ENCODE peak calls at places on chromosomes 4 and X, in eight cellular contexts. One of them, this sample, is unnamed.
A peak's percentile ranks its signal among the peaks of the same experiment; 100 is the strongest.

GRCh38 chr4:81635747-81636146 is 164.0 kb upstream of the RASGEF1B start:
- DNase-seq in IMR-90: no peak
- DNase-seq in body of pancreas: peak; percentile 36
- DNase-seq in tibial artery: peak; percentile 67
- DNase-seq in MM.1S: peak; percentile 82
- DNase-seq in stomach: peak; percentile 45
- DNase-seq in CD8-positive, alpha-beta T cell: no peak
- DNase-seq in psoas muscle: no peak
- DNase-seq in this sample: no peak

GRCh38 chr4:158850800-158851644 is 82.2 kb downstream of the FNIP2 start:
- DNase-seq in IMR-90: peak; percentile 44
- DNase-seq in body of pancreas: no peak
- DNase-seq in tibial artery: no peak
- DNase-seq in MM.1S: peak; percentile 42
- DNase-seq in stomach: no peak
- DNase-seq in CD8-positive, alpha-beta T cell: no peak
- DNase-seq in psoas muscle: no peak
- DNase-seq in this sample: no peak

GRCh38 chr4:3805731-3806130 is 39.5 kb downstream of the ADRA2C start:
- DNase-seq in IMR-90: no peak
- DNase-seq in body of pancreas: no peak
- DNase-seq in tibial artery: no peak
- DNase-seq in MM.1S: no peak
- DNase-seq in stomach: no peak
- DNase-seq in CD8-positive, alpha-beta T cell: no peak
- DNase-seq in psoas muscle: no peak
- DNase-seq in this sample: no peak

GRCh38 chr4:10762541-10762940 is 78.0 kb upstream of the CLNK start:
- DNase-seq in IMR-90: peak; percentile 91
- DNase-seq in body of pancreas: no peak
- DNase-seq in tibial artery: no peak
- DNase-seq in MM.1S: no peak
- DNase-seq in stomach: no peak
- DNase-seq in CD8-positive, alpha-beta T cell: no peak
- DNase-seq in psoas muscle: no peak
- DNase-seq in this sample: no peak

GRCh38 chrX:104195489-104196084 is 29.3 kb downstream of the FAM199X start:
- DNase-seq in IMR-90: peak; percentile 25
- DNase-seq in body of pancreas: no peak
- DNase-seq in tibial artery: no peak
- DNase-seq in MM.1S: peak; percentile 54
- DNase-seq in stomach: no peak
- DNase-seq in CD8-positive, alpha-beta T cell: no peak
- DNase-seq in psoas muscle: no peak
- DNase-seq in this sample: no peak

GRCh38 chr4:80336582-80336981 is 1.1 kb downstream of the CFAP299 start:
- DNase-seq in IMR-90: peak; percentile 32
- DNase-seq in body of pancreas: peak; percentile 16
- DNase-seq in tibial artery: no peak
- DNase-seq in MM.1S: peak; percentile 31
- DNase-seq in stomach: no peak
- DNase-seq in CD8-positive, alpha-beta T cell: no peak
- DNase-seq in psoas muscle: no peak
- DNase-seq in this sample: no peak

GRCh38 chr4:678331-678734 is 4.0 kb downstream of the MYL5 start:
- DNase-seq in IMR-90: no peak
- DNase-seq in body of pancreas: no peak
- DNase-seq in tibial artery: no peak
- DNase-seq in MM.1S: no peak
- DNase-seq in stomach: no peak
- DNase-seq in CD8-positive, alpha-beta T cell: no peak
- DNase-seq in psoas muscle: no peak
- DNase-seq in this sample: no peak

GRCh38 chrX:12480956-12481355 is 310.3 kb upstream of the PRPS2 start:
- DNase-seq in IMR-90: peak; percentile 35
- DNase-seq in body of pancreas: no peak
- DNase-seq in tibial artery: no peak
- DNase-seq in MM.1S: no peak
- DNase-seq in stomach: no peak
- DNase-seq in CD8-positive, alpha-beta T cell: no peak
- DNase-seq in psoas muscle: no peak
- DNase-seq in this sample: no peak

GRCh38 chr4:10013722-10014121 is 7.6 kb downstream of the SLC2A9 start:
- DNase-seq in IMR-90: no peak
- DNase-seq in body of pancreas: peak; percentile 64
- DNase-seq in tibial artery: no peak
- DNase-seq in MM.1S: peak; percentile 84
- DNase-seq in stomach: peak; percentile 82
- DNase-seq in CD8-positive, alpha-beta T cell: peak; percentile 14
- DNase-seq in psoas muscle: no peak
- DNase-seq in this sample: no peak

GRCh38 chrX:133661962-133662839 is 246.9 kb upstream of the GPC4 start:
- DNase-seq in IMR-90: no peak
- DNase-seq in body of pancreas: no peak
- DNase-seq in tibial artery: no peak
- DNase-seq in MM.1S: no peak
- DNase-seq in stomach: no peak
- DNase-seq in CD8-positive, alpha-beta T cell: no peak
- DNase-seq in psoas muscle: no peak
- DNase-seq in this sample: no peak

GRCh38 chr4:5524900-5525299 is 183.5 kb downstream of the EVC2 start:
- DNase-seq in IMR-90: peak; percentile 57
- DNase-seq in body of pancreas: peak; percentile 46
- DNase-seq in tibial artery: no peak
- DNase-seq in MM.1S: no peak
- DNase-seq in stomach: no peak
- DNase-seq in CD8-positive, alpha-beta T cell: no peak
- DNase-seq in psoas muscle: no peak
- DNase-seq in this sample: no peak

GRCh38 chrX:32524385-32524784 is 687.0 kb downstream of the DMD start:
- DNase-seq in IMR-90: no peak
- DNase-seq in body of pancreas: no peak
- DNase-seq in tibial artery: no peak
- DNase-seq in MM.1S: no peak
- DNase-seq in stomach: no peak
- DNase-seq in CD8-positive, alpha-beta T cell: no peak
- DNase-seq in psoas muscle: no peak
- DNase-seq in this sample: no peak

GRCh38 chr4:110400071-110400470 is 75.9 kb upstream of the ENPEP start:
- DNase-seq in IMR-90: no peak
- DNase-seq in body of pancreas: no peak
- DNase-seq in tibial artery: no peak
- DNase-seq in MM.1S: no peak
- DNase-seq in stomach: no peak
- DNase-seq in CD8-positive, alpha-beta T cell: no peak
- DNase-seq in psoas muscle: no peak
- DNase-seq in this sample: no peak

GRCh38 chr4:134089885-134090284 is 111.7 kb downstream of the PABPC4L start:
- DNase-seq in IMR-90: no peak
- DNase-seq in body of pancreas: no peak
- DNase-seq in tibial artery: no peak
- DNase-seq in MM.1S: no peak
- DNase-seq in stomach: no peak
- DNase-seq in CD8-positive, alpha-beta T cell: no peak
- DNase-seq in psoas muscle: no peak
- DNase-seq in this sample: no peak

GRCh38 chr4:173252024-173252935 is 81.9 kb downstream of the HMGB2 start:
- DNase-seq in IMR-90: peak; percentile 100
- DNase-seq in body of pancreas: peak; percentile 93
- DNase-seq in tibial artery: no peak
- DNase-seq in MM.1S: peak; percentile 95
- DNase-seq in stomach: peak; percentile 84
- DNase-seq in CD8-positive, alpha-beta T cell: no peak
- DNase-seq in psoas muscle: peak; percentile 71
- DNase-seq in this sample: no peak

DNA sequence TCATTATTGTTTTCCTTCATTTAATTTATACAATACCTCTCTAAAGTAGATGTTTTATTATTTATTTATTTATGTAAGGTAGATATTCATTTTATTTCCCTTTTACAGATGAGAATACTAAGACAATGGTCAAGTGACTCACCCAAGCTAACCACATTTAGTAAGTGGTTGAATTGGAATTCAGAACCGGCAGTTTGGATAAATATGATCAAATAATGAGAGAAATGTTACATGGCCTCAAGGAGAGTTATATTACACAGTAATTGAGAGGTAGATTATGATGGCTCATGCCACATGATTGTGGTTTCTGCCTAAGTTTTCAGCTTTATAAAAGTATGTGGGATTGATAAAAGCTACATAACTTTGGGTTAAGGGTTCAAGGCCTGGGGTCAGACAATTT is 239.4 kb upstream of the BOD1L1 start:
- DNase-seq in IMR-90: peak; percentile 32
- DNase-seq in body of pancreas: no peak
- DNase-seq in tibial artery: no peak
- DNase-seq in MM.1S: no peak
- DNase-seq in stomach: no peak
- DNase-seq in CD8-positive, alpha-beta T cell: no peak
- DNase-seq in psoas muscle: no peak
- DNase-seq in this sample: no peak
- H3K27ac ChIP-seq in IMR-90: no peak overlapping the region
- H3K27ac ChIP-seq in body of pancreas: no peak overlapping the region
- H3K27ac ChIP-seq in tibial artery: no peak overlapping the region
- H3K27ac ChIP-seq in MM.1S: no peak overlapping the region
- H3K27ac ChIP-seq in stomach: no peak overlapping the region
- H3K27ac ChIP-seq in CD8-positive, alpha-beta T cell: no peak overlapping the region
- H3K27ac ChIP-seq in psoas muscle: no peak overlapping the region
- H3K27ac ChIP-seq in this sample: no peak overlapping the region

DNA sequence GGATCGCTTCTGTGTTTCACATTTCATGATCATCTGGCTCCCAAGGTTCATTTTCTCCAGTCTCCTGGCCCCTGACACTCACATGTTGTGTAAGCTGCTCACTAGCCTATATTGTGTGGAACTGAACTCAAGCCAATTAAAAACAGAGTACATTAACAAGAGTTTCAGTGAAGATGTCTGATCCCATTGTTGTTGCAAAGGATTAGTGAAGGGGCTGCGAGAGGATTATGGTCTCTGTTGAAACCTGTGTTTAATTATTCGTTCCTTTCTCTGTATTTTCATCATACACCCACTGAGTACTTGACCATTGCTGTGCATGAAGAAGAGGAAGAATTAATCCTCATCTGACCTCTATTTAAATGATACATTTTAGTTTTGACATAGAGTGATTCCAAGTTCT is 54.7 kb downstream of the AFF2 start:
- DNase-seq in IMR-90: no peak
- DNase-seq in body of pancreas: no peak
- DNase-seq in tibial artery: no peak
- DNase-seq in MM.1S: no peak
- DNase-seq in stomach: no peak
- DNase-seq in CD8-positive, alpha-beta T cell: no peak
- DNase-seq in psoas muscle: no peak
- DNase-seq in this sample: no peak
- H3K27me3 ChIP-seq in IMR-90: no peaks in the 10 kb centered on the region
- H3K27me3 ChIP-seq in body of pancreas: no peaks in the 10 kb centered on the region
- H3K27me3 ChIP-seq in tibial artery: no peaks in the 10 kb centered on the region
- H3K27me3 ChIP-seq in MM.1S: no peaks in the 10 kb centered on the region
- H3K27me3 ChIP-seq in stomach: no peaks in the 10 kb centered on the region
- H3K27me3 ChIP-seq in CD8-positive, alpha-beta T cell: no peaks in the 10 kb centered on the region
- H3K27me3 ChIP-seq in psoas muscle: no peaks in the 10 kb centered on the region
- H3K27me3 ChIP-seq in this sample: no peaks in the 10 kb centered on the region

DNA sequence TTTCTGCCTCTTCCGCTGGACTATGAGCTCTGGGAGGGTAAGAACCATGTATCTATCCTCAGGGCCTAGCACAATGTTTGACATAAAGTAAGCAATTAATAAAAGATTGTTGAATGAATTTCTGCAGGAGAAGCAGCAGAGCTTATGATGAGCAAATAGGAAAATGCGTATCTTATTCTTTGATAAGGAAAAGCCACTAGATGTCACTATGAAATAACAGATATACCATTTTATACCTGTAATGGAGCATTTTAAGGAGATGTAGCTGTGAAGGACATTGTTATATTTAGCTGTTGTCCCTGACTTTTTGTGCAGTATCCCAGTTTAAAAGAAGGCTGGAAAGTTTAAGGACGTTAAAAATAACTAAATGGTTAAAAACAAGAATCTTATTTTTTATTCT is 147.2 kb upstream of the MBNL3 start:
- DNase-seq in IMR-90: no peak
- DNase-seq in body of pancreas: no peak
- DNase-seq in tibial artery: no peak
- DNase-seq in MM.1S: peak; percentile 32
- DNase-seq in stomach: no peak
- DNase-seq in CD8-positive, alpha-beta T cell: no peak
- DNase-seq in psoas muscle: no peak
- DNase-seq in this sample: no peak
- TF ChIP-seq CTCF in IMR-90: peak; percentile 12
- TF ChIP-seq CTCF in body of pancreas: no peak
- TF ChIP-seq CTCF in tibial artery: no peak
- TF ChIP-seq CTCF in MM.1S: peak; percentile 19
- TF ChIP-seq CTCF in stomach: no peak
- TF ChIP-seq CTCF in CD8-positive, alpha-beta T cell: no peak
- TF ChIP-seq CTCF in psoas muscle: peak; percentile 9
- TF ChIP-seq CTCF in this sample: no peak

DNA sequence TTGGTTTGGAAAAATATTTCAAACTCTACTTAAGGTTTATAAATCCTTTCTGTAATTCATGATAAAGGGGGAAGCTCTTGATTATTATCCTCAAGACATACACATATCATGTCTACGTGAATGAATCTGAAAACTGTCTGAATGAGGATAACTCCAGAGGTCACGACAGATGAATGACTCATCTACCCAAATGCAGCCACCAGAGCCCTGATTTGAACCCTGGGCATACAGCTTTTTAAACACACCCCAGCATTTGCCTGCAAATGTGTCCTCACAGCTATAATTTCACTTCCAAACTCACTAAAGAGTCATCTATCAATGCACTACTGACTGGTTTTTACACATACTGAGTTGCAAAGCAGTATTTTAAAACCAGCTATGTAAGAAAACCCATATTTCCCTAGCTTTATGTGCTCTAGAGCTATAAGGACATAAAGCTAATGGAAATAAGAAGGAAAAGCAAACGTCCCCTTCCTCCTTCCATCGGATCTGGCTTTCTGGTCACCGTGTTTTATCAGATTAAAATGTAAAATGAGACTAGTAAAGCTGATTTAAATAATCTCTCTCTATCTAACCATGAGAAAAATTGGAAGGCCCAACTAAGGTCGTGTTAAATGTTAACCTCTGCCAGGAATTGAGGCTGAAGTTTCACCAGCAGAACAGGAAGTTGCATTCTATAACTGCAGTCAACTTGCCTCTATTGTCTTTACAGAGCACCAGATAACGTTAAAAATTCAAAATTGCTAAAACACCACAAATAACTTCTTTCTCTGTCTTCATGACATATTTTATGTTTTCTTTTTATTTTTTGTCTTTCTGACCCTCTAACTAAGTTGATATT is 63.1 kb upstream of the SPP1 start:
- DNase-seq in IMR-90: no peak
- DNase-seq in body of pancreas: no peak
- DNase-seq in tibial artery: no peak
- DNase-seq in MM.1S: no peak
- DNase-seq in stomach: no peak
- DNase-seq in CD8-positive, alpha-beta T cell: no peak
- DNase-seq in psoas muscle: no peak
- DNase-seq in this sample: no peak
- H3K27ac ChIP-seq in IMR-90: no peak overlapping the region
- H3K27ac ChIP-seq in body of pancreas: peak overlapping the region; percentile 66
- H3K27ac ChIP-seq in tibial artery: no peak overlapping the region
- H3K27ac ChIP-seq in MM.1S: no peak overlapping the region
- H3K27ac ChIP-seq in stomach: no peak overlapping the region
- H3K27ac ChIP-seq in CD8-positive, alpha-beta T cell: no peak overlapping the region
- H3K27ac ChIP-seq in psoas muscle: no peak overlapping the region
- H3K27ac ChIP-seq in this sample: no peak overlapping the region